ENCODE peak calls at places on chromosomes 5 and 9, in four cellular contexts. G is CD8-positive, alpha-beta T cell; I is HCT116; R is prostate gland. F is an unnamed sample.

GRCh38 chr9:110093417-110093816 is 114.5 kb downstream of the C9orf152 start:
- DNase-seq in G (no peak), R (no peak), I (no peak), F (no peak)

GRCh38 chr9:87872079-87872624 is 10.5 kb upstream of the SPATA31E1 start:
- DNase-seq in R (no peak), G (no peak), I (no peak), F (no peak)

GRCh38 chr9:82412586-82412985 is 424.0 kb downstream of the SPATA31D1 start:
- DNase-seq in G (no peak), R (no peak), I (no peak), F (no peak)

GRCh38 chr9:35367451-35367850 is 122.5 kb upstream of the RUSC2 start:
- DNase-seq in R (no peak), I (no peak), G (no peak), F (no peak)

GRCh38 chr9:20292002-20292401 is 330.3 kb downstream of the MLLT3 start:
- DNase-seq in G (no peak), R (no peak), I (peak; percentile 60), F (no peak)

GRCh38 chr5:176564002-176564401 is 14.9 kb downstream of the CDHR2 start:
- DNase-seq in I (no peak), R (no peak), G (no peak), F (no peak)

GRCh38 chr5:66440202-66440680 is 156.0 kb upstream of the MAST4 start:
- DNase-seq in G (no peak), I (no peak), R (no peak), F (peak; percentile 81)

GRCh38 chr9:34592895-34593601 is 3.5 kb upstream of the CNTFR start:
- DNase-seq in I (no peak), G (no peak), R (peak; percentile 88), F (no peak)

GRCh38 chr5:72925336-72926010 is 30.4 kb upstream of the FCHO2 start:
- DNase-seq in I (no peak), G (no peak), R (no peak), F (no peak)

GRCh38 chr5:108312258-108312657 is 69.6 kb downstream of the FBXL17 start:
- DNase-seq in G (no peak), R (no peak), I (no peak), F (no peak)

GRCh38 chr5:21398511-21398910 is 1410.5 kb upstream of the CDH18 start:
- DNase-seq in G (no peak), R (no peak), I (no peak), F (no peak)

GRCh38 chr5:110251366-110251765 is 475.1 kb downstream of the TMEM232 start:
- DNase-seq in R (no peak), G (no peak), I (no peak), F (no peak)

GRCh38 chr5:79183617-79184016 is 52.3 kb upstream of the JMY start:
- DNase-seq in I (no peak), R (no peak), G (no peak), F (no peak)

GRCh38 chr9:9855503-9856078 is 757.2 kb downstream of the PTPRD start:
- DNase-seq in I (no peak), G (no peak), R (no peak), F (no peak)

GRCh38 chr9:86099695-86100364 is 472 bp upstream of the GOLM1 start:
- DNase-seq in G (no peak), R (peak; percentile 48), I (peak; percentile 57), F (no peak)

GRCh38 chr5:122170630-122171029 is 41.3 kb downstream of the ZNF474 start:
- DNase-seq in I (no peak), R (no peak), G (no peak), F (no peak)

GRCh38 chr5:5244581-5244980 is 104.5 kb downstream of the ADAMTS16 start:
- DNase-seq in R (no peak), G (no peak), I (no peak), F (peak; percentile 81)

GRCh38 chr9:121213136-121213806 is 11.6 kb upstream of the RAB14 start:
- DNase-seq in I (peak; percentile 77), R (peak; percentile 86), G (peak; percentile 42), F (peak; percentile 97)

GRCh38 chr9:100083448-100084144 is 15.2 kb downstream of the ERP44 start:
- DNase-seq in R (no peak), I (no peak), G (no peak), F (no peak)

GRCh38 chr5:103223031-103223955 is 35.3 kb upstream of the MACIR start:
- DNase-seq in G (no peak), R (no peak), I (no peak), F (no peak)

GRCh38 chr5:81848368-81848767 is 97.5 kb upstream of the SSBP2 start:
- DNase-seq in R (no peak), G (no peak), I (no peak), F (no peak)

DNA sequence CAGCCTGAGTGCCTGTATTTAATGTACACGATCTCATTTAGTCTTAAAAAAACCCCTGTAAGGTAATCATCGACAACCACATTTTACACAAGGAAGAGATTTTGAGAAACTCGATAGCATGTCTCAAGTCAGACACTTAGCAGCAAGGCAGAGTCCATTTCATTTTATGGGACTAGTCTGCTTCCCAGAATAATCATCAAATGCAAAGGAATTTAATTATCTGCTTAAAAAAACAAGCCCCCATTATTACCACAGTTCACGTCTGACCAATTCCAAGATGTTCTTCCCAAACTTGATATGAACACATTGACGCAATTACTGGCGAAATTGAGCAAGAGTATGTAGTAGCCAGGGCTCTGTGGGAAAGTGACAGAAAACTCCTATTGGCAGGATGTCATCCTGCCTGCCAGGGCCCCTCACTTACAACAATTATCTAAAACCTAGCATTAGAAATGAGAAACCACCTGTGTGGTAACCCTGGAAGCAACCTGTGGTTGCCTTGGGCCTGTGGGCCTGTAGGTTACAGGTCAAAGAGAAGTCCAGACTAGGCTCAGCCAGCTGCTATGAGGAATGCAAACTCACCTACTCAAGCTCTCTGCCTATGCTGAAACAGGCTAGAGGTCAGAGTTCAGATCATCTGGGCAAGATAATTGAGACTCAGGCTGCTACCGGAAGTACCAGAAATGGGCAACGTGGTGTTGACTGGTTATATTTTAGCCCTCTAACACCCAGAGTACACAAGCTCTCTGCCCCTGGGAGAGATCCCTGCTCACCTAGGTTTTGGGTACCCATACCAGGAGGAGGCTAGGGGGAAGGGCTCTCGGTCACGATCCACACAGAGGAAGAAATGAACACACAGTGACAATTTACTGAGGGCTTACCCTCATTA is 1.6 kb downstream of the B4GALT1 start:
- DNase-seq in G (no peak), R (peak; percentile 43), I (no peak), F (no peak)
- H3K4me1 ChIP-seq in G (peaks cover 71% of the 10 kb centered on the region), R (peaks cover 28% of the 10 kb centered on the region), I (peaks cover 43% of the 10 kb centered on the region), F (peaks cover 65% of the 10 kb centered on the region)

GRCh38 chr5:172853355-172853975 is 19.4 kb downstream of the ERGIC1 start:
- DNase-seq in G (no peak), I (no peak), R (no peak), F (no peak)
- H3K4me1 ChIP-seq in G (peaks cover 52% of the 10 kb centered on the region), I (no peaks in the 10 kb centered on the region), R (peaks cover 31% of the 10 kb centered on the region), F (peaks cover 82% of the 10 kb centered on the region)

GRCh38 chr5:1504244-1504595 is 19.5 kb downstream of the LPCAT1 start:
- DNase-seq in R (no peak), I (no peak), G (no peak), F (no peak)

GRCh38 chr5:1506242-1507015 is 17.3 kb downstream of the LPCAT1 start:
- DNase-seq in R (no peak), I (no peak), G (no peak), F (no peak)

GRCh38 chr5:1504617-1505016 is 19.1 kb downstream of the LPCAT1 start:
- DNase-seq in G (no peak), R (no peak), I (no peak), F (no peak)

GRCh38 chr5:1507016-1507375 is 16.8 kb downstream of the LPCAT1 start:
- DNase-seq in I (no peak), R (no peak), G (no peak), F (no peak)

DNA sequence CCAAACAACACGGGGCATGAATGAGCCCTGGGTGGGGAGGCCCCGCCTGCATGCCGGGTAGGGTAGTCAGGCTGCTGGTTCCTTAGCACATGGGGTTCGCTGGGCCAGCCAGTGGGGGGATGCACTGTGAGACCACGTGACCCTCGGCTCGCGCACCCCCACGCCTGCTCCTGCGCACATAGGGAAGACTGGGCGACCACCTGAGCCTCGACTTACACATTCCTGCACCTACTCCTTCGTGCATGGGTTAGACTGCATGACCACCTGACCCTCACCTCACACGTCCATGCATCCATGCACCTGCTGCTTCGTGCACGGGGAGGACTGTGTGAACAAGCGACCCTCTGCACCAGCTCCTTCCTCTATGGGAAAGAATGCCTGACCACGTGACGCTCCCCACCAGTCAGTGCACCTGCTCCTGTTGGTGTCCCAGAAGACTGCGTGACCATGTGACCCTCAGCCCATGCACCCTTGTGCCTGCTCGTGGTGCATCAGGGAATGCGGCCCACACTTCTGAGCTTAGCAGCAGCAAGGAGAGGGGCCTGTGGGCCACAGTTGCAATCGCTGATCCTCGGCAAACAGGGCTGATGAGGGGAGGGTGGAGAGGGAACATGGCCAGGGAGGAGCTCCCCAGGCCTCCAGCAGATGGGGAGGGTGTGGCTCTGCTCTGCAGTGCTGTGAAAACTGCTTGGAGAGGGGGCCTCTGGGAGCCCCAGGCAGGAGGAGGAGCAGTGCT is 18.1 kb downstream of the LPCAT1 start:
- DNase-seq in G (no peak), R (no peak), I (no peak), F (no peak)
- H3K4me1 ChIP-seq in G (peaks cover 23% of the 10 kb centered on the region), R (peaks cover 2% of the 10 kb centered on the region), I (no peaks in the 10 kb centered on the region), F (peaks cover 24% of the 10 kb centered on the region)

DNA sequence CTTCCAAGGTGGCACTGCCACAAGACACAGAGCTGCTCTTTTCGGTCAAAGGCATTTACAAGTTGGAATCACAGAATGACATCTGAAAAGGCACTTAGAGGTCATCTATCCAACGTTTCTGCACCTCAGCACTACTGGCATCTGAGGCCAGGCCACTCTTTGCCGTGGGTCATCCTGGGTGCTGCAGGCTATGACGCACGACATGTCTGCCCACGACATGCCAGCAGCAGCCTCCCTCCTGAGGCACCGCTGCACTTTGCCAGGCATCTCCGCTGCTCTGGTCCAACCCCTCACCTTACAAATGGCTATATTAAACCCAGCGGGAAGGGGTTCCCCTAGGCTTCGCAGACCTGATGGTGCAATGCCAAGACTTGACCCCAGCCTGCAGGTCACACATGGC is 8.1 kb downstream of the SURF4 start:
- DNase-seq in I (no peak), R (no peak), G (no peak), F (no peak)
- H3K4me1 ChIP-seq in I (no peaks in the 10 kb centered on the region), R (peaks cover 33% of the 10 kb centered on the region), G (peaks cover 51% of the 10 kb centered on the region), F (peaks cover 57% of the 10 kb centered on the region)

F was measured in esophagus muscularis mucosa.